ENCODE peak calls at places on chromosome 9, in eight cellular contexts. One of them, this sample, is unnamed.

GRCh38 chr9:135802876-135803419 is 101.0 kb downstream of the KCNT1 start:
- DNase-seq in ovary: no peak
- DNase-seq in HCT116: no peak
- DNase-seq in stomach: no peak
- DNase-seq in tibial nerve: no peak
- DNase-seq in A549: no peak
- DNase-seq in sigmoid colon: no peak
- DNase-seq in NB4: no peak
- DNase-seq in this sample: no peak

GRCh38 chr9:130189840-130190239 is 17.6 kb downstream of the NCS1 start:
- DNase-seq in A549: no peak
- DNase-seq in NB4: no peak
- DNase-seq in tibial nerve: no peak
- DNase-seq in ovary: no peak
- DNase-seq in HCT116: no peak
- DNase-seq in stomach: no peak
- DNase-seq in sigmoid colon: no peak
- DNase-seq in this sample: no peak

GRCh38 chr9:34377402-34377741 is 674 bp upstream of the MYORG start:
- DNase-seq in HCT116: no peak
- DNase-seq in NB4: peak; percentile 77
- DNase-seq in tibial nerve: no peak
- DNase-seq in A549: peak; percentile 21
- DNase-seq in stomach: no peak
- DNase-seq in ovary: peak; percentile 47
- DNase-seq in sigmoid colon: no peak
- DNase-seq in this sample: peak; percentile 43

GRCh38 chr9:89361031-89361430 is 42.7 kb downstream of the SECISBP2 start:
- DNase-seq in ovary: no peak
- DNase-seq in tibial nerve: no peak
- DNase-seq in sigmoid colon: peak; percentile 17
- DNase-seq in stomach: no peak
- DNase-seq in NB4: no peak
- DNase-seq in A549: no peak
- DNase-seq in HCT116: no peak
- DNase-seq in this sample: no peak

GRCh38 chr9:137488330-137488653 is 29.2 kb upstream of the NSMF start:
- DNase-seq in sigmoid colon: peak; percentile 68
- DNase-seq in ovary: no peak
- DNase-seq in stomach: no peak
- DNase-seq in HCT116: no peak
- DNase-seq in NB4: no peak
- DNase-seq in A549: no peak
- DNase-seq in tibial nerve: no peak
- DNase-seq in this sample: no peak

GRCh38 chr9:23826120-23826629 is at the start of gene ELAVL2:
- DNase-seq in HCT116: no peak
- DNase-seq in A549: peak; percentile 87
- DNase-seq in tibial nerve: peak; percentile 65
- DNase-seq in sigmoid colon: peak; percentile 85
- DNase-seq in ovary: peak; percentile 93
- DNase-seq in stomach: peak; percentile 65
- DNase-seq in NB4: no peak
- DNase-seq in this sample: peak; percentile 89

GRCh38 chr9:133768859-133769510 is 30.8 kb upstream of the SARDH start:
- DNase-seq in tibial nerve: no peak
- DNase-seq in NB4: peak; percentile 57
- DNase-seq in A549: no peak
- DNase-seq in ovary: peak; percentile 13
- DNase-seq in stomach: peak; percentile 21
- DNase-seq in HCT116: no peak
- DNase-seq in sigmoid colon: peak; percentile 57
- DNase-seq in this sample: no peak

GRCh38 chr9:117218951-117219350 is 195.9 kb downstream of the ASTN2 start:
- DNase-seq in stomach: no peak
- DNase-seq in tibial nerve: no peak
- DNase-seq in ovary: no peak
- DNase-seq in A549: no peak
- DNase-seq in sigmoid colon: no peak
- DNase-seq in HCT116: no peak
- DNase-seq in NB4: no peak
- DNase-seq in this sample: no peak

GRCh38 chr9:71683598-71684235 is 84.6 kb downstream of the CEMIP2 start:
- DNase-seq in HCT116: peak; percentile 36
- DNase-seq in stomach: no peak
- DNase-seq in tibial nerve: peak; percentile 29
- DNase-seq in sigmoid colon: no peak
- DNase-seq in A549: no peak
- DNase-seq in NB4: peak; percentile 59
- DNase-seq in ovary: peak; percentile 27
- DNase-seq in this sample: no peak

GRCh38 chr9:132769895-132770774 is 99.9 kb downstream of the GTF3C4 start:
- DNase-seq in HCT116: no peak
- DNase-seq in NB4: peak; percentile 82
- DNase-seq in ovary: peak; percentile 80
- DNase-seq in tibial nerve: peak; percentile 52
- DNase-seq in sigmoid colon: peak; percentile 76
- DNase-seq in stomach: peak; percentile 78
- DNase-seq in A549: peak; percentile 44
- DNase-seq in this sample: peak; percentile 38

GRCh38 chr9:130407916-130408659 is 36.7 kb upstream of the ASS1 start:
- DNase-seq in tibial nerve: no peak
- DNase-seq in A549: no peak
- DNase-seq in NB4: peak; percentile 16
- DNase-seq in stomach: no peak
- DNase-seq in ovary: no peak
- DNase-seq in sigmoid colon: no peak
- DNase-seq in HCT116: no peak
- DNase-seq in this sample: no peak

GRCh38 chr9:112654282-112654681 is 63.6 kb downstream of the INIP start:
- DNase-seq in A549: no peak
- DNase-seq in tibial nerve: no peak
- DNase-seq in stomach: no peak
- DNase-seq in HCT116: no peak
- DNase-seq in NB4: no peak
- DNase-seq in sigmoid colon: no peak
- DNase-seq in ovary: no peak
- DNase-seq in this sample: no peak

GRCh38 chr9:105244996-105245719 is 707 bp downstream of the SLC44A1 start:
- DNase-seq in HCT116: no peak
- DNase-seq in tibial nerve: no peak
- DNase-seq in NB4: peak; percentile 47
- DNase-seq in sigmoid colon: peak; percentile 73
- DNase-seq in stomach: peak; percentile 76
- DNase-seq in A549: peak; percentile 30
- DNase-seq in ovary: peak; percentile 55
- DNase-seq in this sample: peak; percentile 28

GRCh38 chr9:72978724-72979123 is 25.9 kb upstream of the ALDH1A1 start:
- DNase-seq in tibial nerve: no peak
- DNase-seq in A549: no peak
- DNase-seq in sigmoid colon: no peak
- DNase-seq in ovary: no peak
- DNase-seq in stomach: no peak
- DNase-seq in HCT116: no peak
- DNase-seq in NB4: no peak
- DNase-seq in this sample: no peak

GRCh38 chr9:130122465-130122864 is 49.7 kb upstream of the NCS1 start:
- DNase-seq in sigmoid colon: no peak
- DNase-seq in tibial nerve: no peak
- DNase-seq in HCT116: no peak
- DNase-seq in A549: no peak
- DNase-seq in ovary: no peak
- DNase-seq in NB4: no peak
- DNase-seq in stomach: no peak
- DNase-seq in this sample: no peak

GRCh38 chr9:33112099-33112498 is 35.6 kb upstream of the SMU1 start:
- DNase-seq in ovary: no peak
- DNase-seq in A549: no peak
- DNase-seq in HCT116: no peak
- DNase-seq in sigmoid colon: no peak
- DNase-seq in NB4: no peak
- DNase-seq in stomach: no peak
- DNase-seq in tibial nerve: no peak
- DNase-seq in this sample: no peak

GRCh38 chr9:116647515-116647809 is 39.6 kb upstream of the TRIM32 start:
- DNase-seq in A549: no peak
- DNase-seq in tibial nerve: no peak
- DNase-seq in ovary: no peak
- DNase-seq in HCT116: no peak
- DNase-seq in sigmoid colon: no peak
- DNase-seq in NB4: no peak
- DNase-seq in stomach: no peak
- DNase-seq in this sample: no peak

GRCh38 chr9:31486630-31487029 is 897.8 kb upstream of the ACO1 start:
- DNase-seq in ovary: no peak
- DNase-seq in stomach: no peak
- DNase-seq in NB4: no peak
- DNase-seq in tibial nerve: no peak
- DNase-seq in HCT116: no peak
- DNase-seq in A549: no peak
- DNase-seq in sigmoid colon: no peak
- DNase-seq in this sample: no peak

DNA sequence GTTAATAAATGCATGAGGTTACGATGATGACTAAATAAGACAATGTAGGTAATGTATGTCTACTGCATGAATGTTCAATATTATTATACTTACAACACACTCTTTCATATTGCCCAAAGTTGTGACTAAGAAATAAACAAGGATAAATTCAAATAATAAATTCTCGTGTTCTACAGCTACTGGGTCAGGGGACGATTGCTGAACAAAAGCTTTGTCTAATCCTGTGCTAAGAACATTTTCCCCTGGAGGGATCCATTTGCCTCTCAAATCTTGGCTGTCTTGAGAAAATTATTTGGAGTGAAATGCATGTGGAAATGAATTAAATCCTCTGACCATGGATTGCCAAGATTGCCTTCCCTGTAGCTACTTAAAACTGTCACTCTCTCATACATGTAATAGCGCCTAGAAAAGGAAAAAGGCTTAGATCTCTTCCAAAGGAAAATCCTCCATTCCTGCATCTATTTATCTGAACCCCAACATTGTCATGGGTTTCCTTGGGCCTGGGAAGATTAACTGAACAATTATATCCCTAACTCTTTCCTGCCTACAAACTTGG is 893.8 kb upstream of the ACO1 start:
- DNase-seq in ovary: no peak
- DNase-seq in A549: no peak
- DNase-seq in HCT116: no peak
- DNase-seq in tibial nerve: no peak
- DNase-seq in sigmoid colon: no peak
- DNase-seq in NB4: no peak
- DNase-seq in stomach: no peak
- DNase-seq in this sample: no peak
- TF ChIP-seq CTCF in ovary: no peak
- TF ChIP-seq CTCF in A549: no peak
- TF ChIP-seq CTCF in HCT116: no peak
- TF ChIP-seq CTCF in tibial nerve: no peak
- TF ChIP-seq CTCF in sigmoid colon: no peak
- TF ChIP-seq CTCF in NB4: no peak
- TF ChIP-seq CTCF in stomach: no peak
- TF ChIP-seq CTCF in this sample: no peak

GRCh38 chr9:95874989-95875304 is 544 bp upstream of the ERCC6L2 start:
- DNase-seq in NB4: peak; percentile 59
- DNase-seq in sigmoid colon: peak; percentile 79
- DNase-seq in ovary: peak; percentile 71
- DNase-seq in A549: peak; percentile 18
- DNase-seq in stomach: peak; percentile 44
- DNase-seq in HCT116: no peak
- DNase-seq in tibial nerve: peak; percentile 48
- DNase-seq in this sample: peak; percentile 49

GRCh38 chr9:95875305-95876137 is at the start of gene ERCC6L2:
- DNase-seq in stomach: peak; percentile 94
- DNase-seq in A549: peak; percentile 88
- DNase-seq in NB4: peak; percentile 97
- DNase-seq in ovary: peak; percentile 96
- DNase-seq in tibial nerve: peak; percentile 96
- DNase-seq in sigmoid colon: peak; percentile 98
- DNase-seq in HCT116: peak; percentile 99
- DNase-seq in this sample: peak; percentile 97

GRCh38 chr9:95877984-95878383 is 2.5 kb downstream of the ERCC6L2 start:
- DNase-seq in tibial nerve: no peak
- DNase-seq in NB4: no peak
- DNase-seq in sigmoid colon: no peak
- DNase-seq in A549: no peak
- DNase-seq in stomach: no peak
- DNase-seq in ovary: no peak
- DNase-seq in HCT116: no peak
- DNase-seq in this sample: no peak

GRCh38 chr9:95876138-95876444 is 600 bp downstream of the ERCC6L2 start:
- DNase-seq in tibial nerve: no peak
- DNase-seq in sigmoid colon: no peak
- DNase-seq in NB4: no peak
- DNase-seq in A549: no peak
- DNase-seq in stomach: no peak
- DNase-seq in HCT116: no peak
- DNase-seq in ovary: no peak
- DNase-seq in this sample: no peak

GRCh38 chr9:95876595-95876994 is 1.1 kb downstream of the ERCC6L2 start:
- DNase-seq in HCT116: no peak
- DNase-seq in sigmoid colon: no peak
- DNase-seq in ovary: no peak
- DNase-seq in NB4: peak; percentile 20
- DNase-seq in tibial nerve: no peak
- DNase-seq in stomach: no peak
- DNase-seq in A549: no peak
- DNase-seq in this sample: no peak
- H3K4me3 ChIP-seq in HCT116: no peak overlapping the region
- H3K4me3 ChIP-seq in sigmoid colon: no peak overlapping the region
- H3K4me3 ChIP-seq in ovary: no peak overlapping the region
- H3K4me3 ChIP-seq in NB4: no peak overlapping the region
- H3K4me3 ChIP-seq in tibial nerve: no peak overlapping the region
- H3K4me3 ChIP-seq in stomach: no peak overlapping the region
- H3K4me3 ChIP-seq in A549: no peak overlapping the region
- H3K4me3 ChIP-seq in this sample: no peak overlapping the region

GRCh38 chr9:86354048-86354881 is at the start of gene TUT7:
- DNase-seq in tibial nerve: peak; percentile 92
- DNase-seq in A549: peak; percentile 89
- DNase-seq in sigmoid colon: peak; percentile 97
- DNase-seq in HCT116: peak; percentile 89
- DNase-seq in NB4: peak; percentile 96
- DNase-seq in stomach: peak; percentile 97
- DNase-seq in ovary: peak; percentile 99
- DNase-seq in this sample: peak; percentile 97
- TF ChIP-seq POLR2A in tibial nerve: peak; percentile 79
- TF ChIP-seq POLR2A in A549: peak; percentile 60
- TF ChIP-seq POLR2A in sigmoid colon: peak; percentile 41
- TF ChIP-seq POLR2A in HCT116: peak; percentile 70
- TF ChIP-seq POLR2A in NB4: peak; percentile 42
- TF ChIP-seq POLR2A in stomach: no peak
- TF ChIP-seq POLR2A in ovary: peak; percentile 77
- TF ChIP-seq POLR2A in this sample: peak; percentile 87

DNA sequence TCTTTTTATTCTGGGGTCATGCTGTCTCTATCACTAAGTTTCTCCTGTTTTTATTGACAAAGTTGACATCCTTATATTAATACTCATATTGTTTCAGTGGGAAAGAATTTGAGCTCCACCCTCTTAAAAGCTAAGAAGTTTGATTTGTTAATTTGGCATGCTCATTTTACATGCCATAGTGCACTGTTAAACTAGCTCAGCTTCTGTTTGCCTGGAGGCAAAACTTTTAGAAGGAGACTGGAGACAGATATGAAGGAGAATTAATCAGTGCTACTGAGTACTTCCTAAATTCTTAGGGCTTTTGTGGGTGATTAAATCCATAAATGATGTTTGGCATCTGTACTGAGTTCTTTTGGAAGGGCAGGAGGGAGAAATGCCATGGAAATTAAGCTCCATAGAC is 138.9 kb downstream of the NTRK2 start:
- DNase-seq in stomach: no peak
- DNase-seq in NB4: no peak
- DNase-seq in HCT116: no peak
- DNase-seq in tibial nerve: no peak
- DNase-seq in ovary: no peak
- DNase-seq in sigmoid colon: no peak
- DNase-seq in A549: no peak
- DNase-seq in this sample: no peak
- TF ChIP-seq CTCF in stomach: no peak
- TF ChIP-seq CTCF in NB4: no peak
- TF ChIP-seq CTCF in HCT116: no peak
- TF ChIP-seq CTCF in tibial nerve: no peak
- TF ChIP-seq CTCF in ovary: no peak
- TF ChIP-seq CTCF in sigmoid colon: no peak
- TF ChIP-seq CTCF in A549: no peak
- TF ChIP-seq CTCF in this sample: no peak

This sample was measured in uterus.